ENCODE peak calls at places on chromosomes 2 and 18, in six cellular contexts. O is H1, N is K562, J is HepG2, Q is SK-N-SH, T is GM12878. G is an unnamed sample.

GRCh38 chr18:41529093-41529492 is 425.9 kb upstream of the PIK3C3 start:
- DNase-seq in Q (no peak), O (no peak), T (no peak), J (no peak), N (no peak), G (no peak)

GRCh38 chr18:31508781-31509180 is 10.8 kb downstream of the DSG2 start:
- DNase-seq in N (no peak), O (no peak), Q (no peak), T (no peak), J (no peak), G (no peak)

GRCh38 chr2:236121546-236121945 is 46.6 kb downstream of the GBX2 start:
- DNase-seq in T (no peak), Q (no peak), N (no peak), O (no peak), J (peak; percentile 29), G (no peak)

GRCh38 chr2:85951351-85952067 is 62.7 kb upstream of the ST3GAL5 start:
- DNase-seq in N (no peak), O (no peak), J (peak; percentile 61), Q (no peak), T (no peak), G (no peak)

GRCh38 chr2:169546756-169547155 is 26.9 kb downstream of the FASTKD1 start:
- DNase-seq in Q (no peak), T (no peak), N (no peak), O (no peak), J (no peak), G (no peak)

GRCh38 chr2:190746971-190747761 is 98.3 kb downstream of the NAB1 start:
- DNase-seq in O (no peak), T (no peak), N (no peak), J (no peak), Q (no peak), G (no peak)

GRCh38 chr18:49189772-49190171 is 239.0 kb upstream of the SMAD7 start:
- DNase-seq in O (no peak), T (no peak), Q (no peak), J (peak; percentile 64), N (no peak), G (no peak)

GRCh38 chr2:140975237-140975636 is 1155.6 kb downstream of the LRP1B start:
- DNase-seq in J (no peak), Q (no peak), N (no peak), T (no peak), O (no peak), G (no peak)

GRCh38 chr2:55151721-55152433 is 80.2 kb downstream of the CLHC1 start:
- DNase-seq in T (no peak), J (no peak), O (no peak), N (no peak), Q (no peak), G (no peak)

GRCh38 chr2:72144412-72144745 is 3.3 kb downstream of the CYP26B1 start:
- DNase-seq in N (no peak), J (no peak), O (no peak), Q (no peak), T (no peak), G (no peak)

GRCh38 chr2:138435701-138436100 is 65.9 kb upstream of the SPOPL start:
- DNase-seq in Q (no peak), O (no peak), T (no peak), N (no peak), J (no peak), G (no peak)

GRCh38 chr2:20992201-20992711 is 51.6 kb downstream of the APOB start:
- DNase-seq in J (no peak), N (no peak), T (no peak), Q (no peak), O (no peak), G (no peak)

GRCh38 chr2:62217980-62218379 is 22.1 kb downstream of the B3GNT2 start:
- DNase-seq in N (no peak), O (no peak), J (no peak), T (no peak), Q (no peak), G (no peak)

GRCh38 chr18:79645291-79645983 is 34.2 kb upstream of the CTDP1 start:
- DNase-seq in O (no peak), J (no peak), N (no peak), T (no peak), Q (no peak), G (no peak)

GRCh38 chr2:214730248-214730647 is 79.2 kb downstream of the BARD1 start:
- DNase-seq in N (no peak), Q (no peak), O (no peak), J (no peak), T (no peak), G (no peak)

GRCh38 chr18:22102948-22103663 is 66.3 kb upstream of the GATA6 start:
- DNase-seq in J (no peak), Q (no peak), O (no peak), T (no peak), N (no peak), G (no peak)

GRCh38 chr2:241633561-241633960 is 3.4 kb downstream of the THAP4 start:
- DNase-seq in N (no peak), T (no peak), O (no peak), J (no peak), Q (no peak), G (no peak)

GRCh38 chr2:58289029-58289428 is 47.9 kb upstream of the FANCL start:
- DNase-seq in J (no peak), N (no peak), Q (no peak), T (no peak), O (no peak), G (no peak)

GRCh38 chr2:98269830-98270229 is 76.4 kb upstream of the CNGA3 start:
- DNase-seq in T (no peak), O (no peak), N (no peak), Q (no peak), J (no peak), G (no peak)

GRCh38 chr2:21970971-21971370 is 847.2 kb downstream of the TDRD15 start:
- DNase-seq in N (no peak), Q (no peak), J (no peak), O (no peak), T (no peak), G (no peak)

GRCh38 chr18:58095251-58095650 is 51.2 kb downstream of the NEDD4L start:
- DNase-seq in J (no peak), Q (no peak), O (no peak), T (no peak), N (no peak), G (no peak)

GRCh38 chr2:170696948-170697347 is 18.2 kb upstream of the SP5 start:
- DNase-seq in J (no peak), T (no peak), Q (no peak), O (peak; percentile 23), N (no peak), G (no peak)

GRCh38 chr2:167504061-167504460 is 615.8 kb downstream of the XIRP2 start:
- DNase-seq in T (no peak), J (no peak), Q (no peak), N (no peak), O (no peak), G (no peak)

GRCh38 chr2:21866316-21866715 is 742.5 kb downstream of the TDRD15 start:
- DNase-seq in N (no peak), T (no peak), Q (no peak), J (no peak), O (no peak), G (no peak)

GRCh38 chr18:37309059-37309458 is 256.5 kb downstream of the CELF4 start:
- DNase-seq in N (no peak), O (no peak), J (peak; percentile 35), Q (no peak), T (no peak), G (no peak)

GRCh38 chr2:155062250-155062985 is 363.9 kb downstream of the KCNJ3 start:
- DNase-seq in Q (no peak), O (no peak), T (no peak), J (peak; percentile 10), N (no peak), G (no peak)

GRCh38 chr2:157333304-157334047 is 7.9 kb upstream of the ERMN start:
- DNase-seq in O (no peak), J (no peak), T (no peak), N (no peak), Q (no peak), G (no peak)

GRCh38 chr2:109680523-109681297 is 66.5 kb downstream of the SOWAHC start:
- DNase-seq in T (no peak), N (no peak), O (no peak), Q (no peak), J (peak; percentile 65), G (no peak)

DNA sequence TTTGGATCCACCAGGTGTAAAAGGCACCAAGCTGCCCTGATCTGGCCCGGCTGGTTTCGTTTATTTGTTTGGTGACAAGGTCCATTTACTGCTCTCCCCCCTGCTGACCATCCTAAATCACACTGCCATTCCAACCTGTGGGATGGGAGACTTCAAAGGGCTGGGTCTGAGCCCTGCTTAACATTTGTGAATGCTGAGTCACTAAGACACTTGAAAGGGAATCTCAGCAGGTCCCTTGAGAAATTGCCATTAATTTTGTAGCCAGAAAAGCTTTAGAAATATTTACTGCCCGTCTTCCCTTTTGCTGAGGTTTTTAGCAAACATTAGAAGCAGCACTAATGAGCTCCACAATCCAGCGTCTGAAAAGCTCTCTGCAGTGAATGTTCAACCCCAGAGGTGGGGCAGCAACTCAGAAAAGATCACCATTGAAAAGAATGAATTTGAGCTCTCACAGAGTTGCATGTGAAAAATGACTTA is 133.8 kb downstream of the ARL4C start:
- DNase-seq in J (peak; percentile 83), N (no peak), O (no peak), Q (no peak), T (no peak), G (peak; percentile 98)
- H3K27ac ChIP-seq in J (no peak overlapping the region), N (no peak overlapping the region), O (no peak overlapping the region), Q (no peak overlapping the region), T (no peak overlapping the region), G (peak overlapping the region; percentile 86)

GRCh38 chr2:105330681-105331375 is 1.3 kb upstream of the TGFBRAP1 start:
- DNase-seq in O (no peak), Q (no peak), J (no peak), N (no peak), T (no peak), G (no peak)
- TF ChIP-seq JUND in O (no peak), Q (no peak), J (no peak), N (peak; percentile 14), T (no peak), G (no peak)

GRCh38 chr2:106165556-106165955 is 28.5 kb downstream of the UXS1 start:
- DNase-seq in N (no peak), J (no peak), T (no peak), Q (no peak), O (no peak), G (no peak)
- H3K27ac ChIP-seq in N (no peak overlapping the region), J (no peak overlapping the region), T (no peak overlapping the region), Q (no peak overlapping the region), O (no peak overlapping the region), G (no peak overlapping the region)

DNA sequence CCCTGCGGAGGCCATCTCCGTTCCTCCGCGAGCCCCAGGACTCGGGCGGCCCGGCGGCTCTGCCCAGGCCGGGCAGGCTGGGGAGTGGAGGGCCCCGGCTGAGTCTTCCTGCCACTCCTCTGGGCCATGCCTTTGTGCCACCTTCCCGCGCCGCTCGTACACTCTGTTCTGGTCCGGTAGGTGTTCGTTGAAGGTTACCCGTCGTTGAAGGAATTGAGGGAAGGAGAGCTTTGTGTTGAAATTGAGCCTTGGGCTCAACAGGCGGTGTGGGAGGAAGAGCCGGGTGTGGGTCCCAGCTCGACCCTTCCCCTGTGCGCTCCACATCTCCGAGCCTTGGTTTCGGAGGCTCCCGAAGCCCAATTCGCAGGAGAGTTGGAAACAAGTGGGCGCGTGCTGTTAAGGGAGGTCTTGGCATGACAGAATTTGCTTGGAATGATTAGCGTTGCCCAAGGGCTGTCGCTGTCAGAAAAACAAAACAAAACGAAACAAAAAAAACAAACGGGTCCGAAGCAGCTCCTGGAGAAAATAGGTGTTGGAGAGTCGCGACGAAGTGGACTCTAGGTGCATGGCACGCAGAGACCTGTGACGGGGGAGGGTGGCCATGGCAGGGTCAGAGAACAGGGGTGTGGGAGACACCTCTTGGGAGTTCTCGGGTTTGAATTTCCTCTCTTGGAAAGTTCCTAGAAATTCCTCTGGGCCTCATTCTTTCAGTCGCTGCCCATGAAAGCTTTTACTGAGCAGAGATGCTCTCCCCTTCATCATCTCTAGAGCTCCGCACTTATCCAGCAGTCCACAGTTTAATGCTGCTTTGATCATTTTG is 1.2 kb upstream of the MZT2A start:
- DNase-seq in T (no peak), Q (no peak), J (peak; percentile 29), N (no peak), O (no peak), G (no peak)
- TF ChIP-seq JUND in T (no peak), Q (no peak), J (no peak), N (no peak), O (no peak), G (no peak)

G was measured in HCT116.